ENCODE peak calls at places on chromosome 18, in eight cellular contexts. K is K562, A is breast epithelium, Q is HCT116, Y is prostate gland, R is GM12878, H is suprapubic skin, B is GM23338. O is an unnamed sample. For H3K4me1 and H3K36me3, the result is how much of the 10 kb centered on the place peaks cover.

GRCh38 chr18:2627821-2628276 is 27.7 kb upstream of the SMCHD1 start:
- DNase-seq in A (no peak), Y (no peak), Q (peak), R (no peak), K (no peak), B (no peak), H (no peak), O (no peak)

GRCh38 chr18:69715322-69715721 is 232.4 kb downstream of the CD226 start:
- DNase-seq in R (no peak), K (no peak), Y (no peak), H (no peak), B (no peak), Q (no peak), A (no peak), O (no peak)

GRCh38 chr18:68763082-68763481 is 34.8 kb upstream of the CCDC102B start:
- DNase-seq in R (no peak), Q (no peak), H (no peak), A (no peak), K (no peak), B (no peak), Y (no peak), O (no peak)

GRCh38 chr18:36139251-36139650 is 9.6 kb downstream of the ELP2 start:
- DNase-seq in K (no peak), A (no peak), B (no peak), Q (no peak), H (no peak), Y (no peak), R (no peak), O (no peak)

GRCh38 chr18:31688601-31689000 is 4.2 kb upstream of the B4GALT6 start:
- DNase-seq in H (no peak), Y (no peak), R (no peak), B (no peak), K (no peak), A (no peak), Q (no peak), O (no peak)

GRCh38 chr18:2148823-2149222 is 422.5 kb downstream of the METTL4 start:
- DNase-seq in Y (no peak), Q (no peak), A (no peak), K (no peak), H (no peak), R (no peak), B (no peak), O (no peak)

GRCh38 chr18:79608535-79608934 is 71.1 kb upstream of the CTDP1 start:
- DNase-seq in Q (no peak), B (no peak), H (no peak), A (no peak), K (no peak), R (no peak), Y (no peak), O (peak)

GRCh38 chr18:59719533-59720325 is 22.5 kb upstream of the CCBE1 start:
- DNase-seq in K (no peak), R (no peak), B (no peak), Q (no peak), H (no peak), A (no peak), Y (no peak), O (no peak)

GRCh38 chr18:79956276-79956675 is 4.8 kb upstream of the SLC66A2 start:
- DNase-seq in R (no peak), H (peak), K (no peak), A (no peak), Y (no peak), B (no peak), Q (no peak), O (no peak)

GRCh38 chr18:58232674-58233073 is 188.6 kb downstream of the NEDD4L start:
- DNase-seq in A (no peak), Q (no peak), R (no peak), H (no peak), K (no peak), Y (no peak), B (no peak), O (no peak)

GRCh38 chr18:3481696-3482210 is 31.8 kb downstream of the TGIF1 start:
- DNase-seq in R (no peak), K (peak), A (no peak), Q (peak), H (no peak), B (peak), Y (no peak), O (no peak)

GRCh38 chr18:48855422-48856377 is 95.1 kb downstream of the SMAD7 start:
- DNase-seq in K (no peak), Y (no peak), Q (no peak), H (no peak), A (no peak), R (no peak), B (no peak), O (no peak)

GRCh38 chr18:79515944-79516351 is 120.2 kb downstream of the NFATC1 start:
- DNase-seq in K (peak), B (no peak), R (no peak), Y (no peak), H (peak), Q (no peak), A (no peak), O (no peak)

GRCh38 chr18:72995558-72995957 is 127.8 kb upstream of the NETO1 start:
- DNase-seq in A (no peak), R (no peak), H (no peak), Y (no peak), K (no peak), Q (no peak), B (no peak), O (no peak)

GRCh38 chr18:72993245-72993644 is 125.5 kb upstream of the NETO1 start:
- DNase-seq in B (no peak), Q (no peak), R (no peak), Y (no peak), K (no peak), H (no peak), A (no peak), O (no peak)

GRCh38 chr18:72985686-72986085 is 117.9 kb upstream of the NETO1 start:
- DNase-seq in K (no peak), B (no peak), Q (no peak), Y (no peak), A (no peak), H (no peak), R (peak), O (no peak)

GRCh38 chr18:72986103-72986502 is 118.3 kb upstream of the NETO1 start:
- DNase-seq in K (no peak), A (no peak), B (no peak), H (no peak), R (no peak), Y (no peak), Q (no peak), O (no peak)

DNA sequence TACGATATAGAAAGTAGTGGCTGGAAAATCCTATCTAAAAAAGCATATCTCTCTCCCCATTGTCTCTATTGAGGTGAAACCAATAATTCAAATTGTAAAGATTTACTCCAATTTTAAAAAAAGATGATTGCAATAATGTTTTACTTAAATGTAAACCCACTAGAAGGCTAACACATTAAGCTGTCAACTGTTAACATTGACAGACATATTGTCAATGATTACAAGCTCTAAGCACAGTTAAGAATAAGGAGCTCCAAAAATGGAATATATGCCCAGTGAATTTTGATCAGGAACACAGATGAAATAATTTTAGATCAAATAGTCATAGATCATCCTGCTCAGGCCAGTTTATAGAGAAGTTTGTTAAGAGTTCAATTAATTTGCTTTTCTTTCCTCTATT is 123.6 kb upstream of the NETO1 start:
- DNase-seq in K (no peak), Y (no peak), A (no peak), H (no peak), Q (no peak), B (no peak), R (no peak), O (no peak)
- TF ChIP-seq POLR2AphosphoS5 in K (no peak), Y (no peak), A (no peak), H (no peak), Q (no peak), B (no peak), R (no peak), O (no peak)

GRCh38 chr18:8116346-8117007 is 492.8 kb upstream of the RAB12 start:
- DNase-seq in K (peak), A (no peak), R (no peak), Q (peak), H (no peak), Y (no peak), B (no peak), O (no peak)

GRCh38 chr18:8117008-8117376 is 492.2 kb upstream of the RAB12 start:
- DNase-seq in Y (no peak), B (no peak), H (no peak), R (no peak), Q (no peak), A (no peak), K (no peak), O (no peak)

GRCh38 chr18:8124232-8125146 is 484.7 kb upstream of the RAB12 start:
- DNase-seq in R (no peak), A (no peak), B (no peak), H (no peak), Y (no peak), K (no peak), Q (no peak), O (no peak)

GRCh38 chr18:8121942-8122480 is 487.2 kb upstream of the RAB12 start:
- DNase-seq in A (no peak), K (peak), B (peak), Q (peak), H (no peak), R (no peak), Y (no peak), O (no peak)

DNA sequence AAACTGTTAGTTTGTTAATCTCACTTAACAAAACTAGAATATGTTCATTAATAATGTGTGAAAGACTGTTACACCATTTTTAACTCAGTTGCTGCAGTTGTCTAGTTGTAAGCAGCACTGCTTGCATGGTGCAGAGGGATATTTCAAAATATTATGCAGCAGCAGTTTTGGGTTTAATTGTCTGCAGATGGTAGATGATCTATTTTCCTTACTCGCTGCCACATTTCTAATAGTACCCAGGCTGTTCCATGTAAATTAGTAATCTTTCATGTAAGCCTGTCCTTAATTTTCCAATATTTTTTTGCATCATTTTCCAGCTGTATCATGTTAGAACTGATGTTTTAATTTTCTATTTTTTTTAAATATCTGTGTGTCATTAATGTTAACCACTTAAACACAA is 488.1 kb upstream of the RAB12 start:
- DNase-seq in K (no peak), Y (no peak), B (no peak), H (no peak), A (no peak), Q (no peak), R (no peak), O (no peak)
- H3K4me1 ChIP-seq in K (under half), Y (under half), B (under half), H (under half), A (under half), Q (under half), R (under half), O (under half)

DNA sequence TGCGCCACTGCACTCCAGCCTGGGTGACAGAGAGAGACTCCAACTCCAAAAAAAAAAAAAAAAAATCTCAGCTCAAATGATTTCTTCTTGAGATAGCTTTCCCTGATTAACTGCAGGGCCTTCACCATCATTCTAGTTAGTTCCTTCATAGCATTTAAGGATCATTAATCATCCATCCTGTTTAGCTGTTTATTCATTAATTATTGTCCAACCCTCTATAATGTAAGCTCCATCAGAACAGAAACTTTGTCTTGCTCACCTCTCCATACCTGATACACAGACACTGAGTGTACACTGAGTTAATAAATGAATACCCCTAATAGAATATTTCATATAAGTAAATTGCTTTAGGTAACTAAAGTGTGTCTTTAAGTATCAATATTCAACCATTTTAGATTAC is 42.2 kb upstream of the ENOSF1 start:
- DNase-seq in R (no peak), Y (no peak), B (no peak), H (no peak), A (no peak), Q (no peak), K (no peak), O (no peak)
- H3K36me3 ChIP-seq in R (under half), Y (under half), B (under half), H (under half), A (under half), Q (under half), K (half or more), O (under half)

GRCh38 chr18:374735-375168 is 106.9 kb upstream of the THOC1 start:
- DNase-seq in Y (no peak), B (no peak), R (no peak), H (no peak), Q (no peak), A (no peak), K (no peak), O (peak)
- TF ChIP-seq POLR2AphosphoS5 in Y (no peak), B (no peak), R (no peak), H (no peak), Q (no peak), A (peak), K (no peak), O (no peak)

DNA sequence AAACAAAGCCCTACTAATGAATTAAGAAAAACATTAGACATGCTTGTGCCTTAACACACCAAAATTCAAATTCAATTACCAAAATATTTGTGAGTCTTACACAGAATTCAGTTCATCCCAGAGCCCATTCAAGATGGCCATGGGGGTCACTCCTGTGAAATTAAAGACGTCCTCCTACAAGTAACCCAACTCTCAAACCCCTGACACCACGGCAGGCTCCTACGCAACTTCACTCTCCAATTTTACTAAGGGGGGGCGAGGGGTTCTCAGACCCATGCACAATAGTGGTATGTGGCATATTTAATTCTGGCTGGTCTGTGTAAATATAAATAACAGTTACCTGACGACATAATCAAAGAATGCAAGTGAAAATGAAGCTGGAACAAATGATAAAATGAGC is 5.0 kb downstream of the ZNF516 start:
- DNase-seq in H (no peak), Y (no peak), A (no peak), R (no peak), Q (no peak), K (no peak), B (no peak), O (no peak)
- H3K4me1 ChIP-seq in H (half or more), Y (under half), A (under half), R (under half), Q (under half), K (under half), B (under half), O (under half)

DNA sequence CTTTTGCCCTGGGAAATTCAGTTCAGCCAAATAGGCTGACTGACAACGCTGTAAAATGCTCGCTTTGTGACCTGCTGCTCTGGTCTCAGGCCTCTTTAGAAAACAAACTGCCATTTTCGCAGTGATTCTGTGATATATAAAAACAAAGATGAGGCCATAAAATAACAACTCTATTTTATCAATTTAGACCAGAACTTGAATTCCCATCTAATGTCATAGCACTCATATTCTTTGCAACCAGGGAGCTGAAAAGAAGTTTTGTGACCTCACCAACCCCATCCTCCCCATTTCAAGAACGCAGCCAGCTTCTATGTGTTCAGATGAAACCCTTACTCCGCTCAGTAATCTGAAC is 40.3 kb downstream of the TCF4 start:
- DNase-seq in H (no peak), R (no peak), Y (no peak), A (no peak), B (no peak), K (no peak), Q (no peak), O (no peak)
- H3K36me3 ChIP-seq in H (under half), R (under half), Y (under half), A (under half), B (under half), K (under half), Q (under half), O (under half)